ENCODE peak calls at places on chromosomes 16 and 17, in five cellular contexts. One of them, this sample, is unnamed.

GRCh38 chr16:6081320-6081976 is 983.9 kb upstream of the EEF2KMT start:
- ATAC-seq in left cardiac atrium: no peak
- ATAC-seq in stimulated activated effector memory CD8-positive, alpha-beta T cell treated with anti-CD3 and anti-CD28 coated beads, Interleukin-12 subunit alpha, Interleukin-12 subunit beta, amount 100 ng/mL, for 72 hours: no peak
- ATAC-seq in RWPE2: no peak
- ATAC-seq in activated CD8-positive, alpha-beta memory T cell treated with anti-CD3 and anti-CD28 coated beads, Interleukin-2, amount 10 ng/mL, durations not matched to agents 7 days and 5 days: no peak
- ATAC-seq in this sample: no peak

GRCh38 chr16:27340654-27341053 is 26.9 kb downstream of the IL4R start:
- ATAC-seq in left cardiac atrium: peak
- ATAC-seq in stimulated activated effector memory CD8-positive, alpha-beta T cell treated with anti-CD3 and anti-CD28 coated beads, Interleukin-12 subunit alpha, Interleukin-12 subunit beta, amount 100 ng/mL, for 72 hours: no peak
- ATAC-seq in RWPE2: no peak
- ATAC-seq in activated CD8-positive, alpha-beta memory T cell treated with anti-CD3 and anti-CD28 coated beads, Interleukin-2, amount 10 ng/mL, durations not matched to agents 7 days and 5 days: no peak
- ATAC-seq in this sample: no peak

GRCh38 chr17:20063665-20064648 is 54.8 kb downstream of the SPECC1 start:
- ATAC-seq in left cardiac atrium: peak
- ATAC-seq in stimulated activated effector memory CD8-positive, alpha-beta T cell treated with anti-CD3 and anti-CD28 coated beads, Interleukin-12 subunit alpha, Interleukin-12 subunit beta, amount 100 ng/mL, for 72 hours: peak
- ATAC-seq in RWPE2: peak
- ATAC-seq in activated CD8-positive, alpha-beta memory T cell treated with anti-CD3 and anti-CD28 coated beads, Interleukin-2, amount 10 ng/mL, durations not matched to agents 7 days and 5 days: peak
- ATAC-seq in this sample: peak

GRCh38 chr17:35214631-35215273 is 20.6 kb upstream of the SLC35G3 start:
- ATAC-seq in left cardiac atrium: no peak
- ATAC-seq in stimulated activated effector memory CD8-positive, alpha-beta T cell treated with anti-CD3 and anti-CD28 coated beads, Interleukin-12 subunit alpha, Interleukin-12 subunit beta, amount 100 ng/mL, for 72 hours: peak
- ATAC-seq in RWPE2: no peak
- ATAC-seq in activated CD8-positive, alpha-beta memory T cell treated with anti-CD3 and anti-CD28 coated beads, Interleukin-2, amount 10 ng/mL, durations not matched to agents 7 days and 5 days: peak
- ATAC-seq in this sample: no peak

GRCh38 chr17:35789044-35789443 is 6.4 kb downstream of the MMP28 start:
- ATAC-seq in left cardiac atrium: peak
- ATAC-seq in stimulated activated effector memory CD8-positive, alpha-beta T cell treated with anti-CD3 and anti-CD28 coated beads, Interleukin-12 subunit alpha, Interleukin-12 subunit beta, amount 100 ng/mL, for 72 hours: no peak
- ATAC-seq in RWPE2: peak
- ATAC-seq in activated CD8-positive, alpha-beta memory T cell treated with anti-CD3 and anti-CD28 coated beads, Interleukin-2, amount 10 ng/mL, durations not matched to agents 7 days and 5 days: no peak
- ATAC-seq in this sample: peak

GRCh38 chr17:880871-881269 is 98.7 kb downstream of the NXN start:
- ATAC-seq in left cardiac atrium: no peak
- ATAC-seq in stimulated activated effector memory CD8-positive, alpha-beta T cell treated with anti-CD3 and anti-CD28 coated beads, Interleukin-12 subunit alpha, Interleukin-12 subunit beta, amount 100 ng/mL, for 72 hours: no peak
- ATAC-seq in RWPE2: no peak
- ATAC-seq in activated CD8-positive, alpha-beta memory T cell treated with anti-CD3 and anti-CD28 coated beads, Interleukin-2, amount 10 ng/mL, durations not matched to agents 7 days and 5 days: no peak
- ATAC-seq in this sample: no peak

GRCh38 chr16:28110479-28110878 is 47.0 kb upstream of the GSG1L start:
- ATAC-seq in left cardiac atrium: peak
- ATAC-seq in stimulated activated effector memory CD8-positive, alpha-beta T cell treated with anti-CD3 and anti-CD28 coated beads, Interleukin-12 subunit alpha, Interleukin-12 subunit beta, amount 100 ng/mL, for 72 hours: no peak
- ATAC-seq in RWPE2: no peak
- ATAC-seq in activated CD8-positive, alpha-beta memory T cell treated with anti-CD3 and anti-CD28 coated beads, Interleukin-2, amount 10 ng/mL, durations not matched to agents 7 days and 5 days: no peak
- ATAC-seq in this sample: no peak

GRCh38 chr16:74807052-74807646 is 32.5 kb upstream of the FA2H start:
- ATAC-seq in left cardiac atrium: no peak
- ATAC-seq in stimulated activated effector memory CD8-positive, alpha-beta T cell treated with anti-CD3 and anti-CD28 coated beads, Interleukin-12 subunit alpha, Interleukin-12 subunit beta, amount 100 ng/mL, for 72 hours: peak
- ATAC-seq in RWPE2: no peak
- ATAC-seq in activated CD8-positive, alpha-beta memory T cell treated with anti-CD3 and anti-CD28 coated beads, Interleukin-2, amount 10 ng/mL, durations not matched to agents 7 days and 5 days: no peak
- ATAC-seq in this sample: no peak

GRCh38 chr16:87584271-87584670 is 18.0 kb upstream of the JPH3 start:
- ATAC-seq in left cardiac atrium: no peak
- ATAC-seq in stimulated activated effector memory CD8-positive, alpha-beta T cell treated with anti-CD3 and anti-CD28 coated beads, Interleukin-12 subunit alpha, Interleukin-12 subunit beta, amount 100 ng/mL, for 72 hours: no peak
- ATAC-seq in RWPE2: no peak
- ATAC-seq in activated CD8-positive, alpha-beta memory T cell treated with anti-CD3 and anti-CD28 coated beads, Interleukin-2, amount 10 ng/mL, durations not matched to agents 7 days and 5 days: no peak
- ATAC-seq in this sample: no peak

GRCh38 chr16:30893082-30893743 is 664 bp downstream of the BCL7C start:
- ATAC-seq in left cardiac atrium: no peak
- ATAC-seq in stimulated activated effector memory CD8-positive, alpha-beta T cell treated with anti-CD3 and anti-CD28 coated beads, Interleukin-12 subunit alpha, Interleukin-12 subunit beta, amount 100 ng/mL, for 72 hours: peak
- ATAC-seq in RWPE2: no peak
- ATAC-seq in activated CD8-positive, alpha-beta memory T cell treated with anti-CD3 and anti-CD28 coated beads, Interleukin-2, amount 10 ng/mL, durations not matched to agents 7 days and 5 days: peak
- ATAC-seq in this sample: no peak

GRCh38 chr16:57976331-57976796 is 5.4 kb upstream of the CNGB1 start:
- ATAC-seq in left cardiac atrium: peak
- ATAC-seq in stimulated activated effector memory CD8-positive, alpha-beta T cell treated with anti-CD3 and anti-CD28 coated beads, Interleukin-12 subunit alpha, Interleukin-12 subunit beta, amount 100 ng/mL, for 72 hours: no peak
- ATAC-seq in RWPE2: peak
- ATAC-seq in activated CD8-positive, alpha-beta memory T cell treated with anti-CD3 and anti-CD28 coated beads, Interleukin-2, amount 10 ng/mL, durations not matched to agents 7 days and 5 days: no peak
- ATAC-seq in this sample: peak

GRCh38 chr16:49378238-49378637 is 4.6 kb downstream of the C16orf78 start:
- ATAC-seq in left cardiac atrium: no peak
- ATAC-seq in stimulated activated effector memory CD8-positive, alpha-beta T cell treated with anti-CD3 and anti-CD28 coated beads, Interleukin-12 subunit alpha, Interleukin-12 subunit beta, amount 100 ng/mL, for 72 hours: no peak
- ATAC-seq in RWPE2: no peak
- ATAC-seq in activated CD8-positive, alpha-beta memory T cell treated with anti-CD3 and anti-CD28 coated beads, Interleukin-2, amount 10 ng/mL, durations not matched to agents 7 days and 5 days: no peak
- ATAC-seq in this sample: no peak

GRCh38 chr16:89572478-89573205 is 2.9 kb upstream of the CPNE7 start:
- ATAC-seq in left cardiac atrium: no peak
- ATAC-seq in stimulated activated effector memory CD8-positive, alpha-beta T cell treated with anti-CD3 and anti-CD28 coated beads, Interleukin-12 subunit alpha, Interleukin-12 subunit beta, amount 100 ng/mL, for 72 hours: no peak
- ATAC-seq in RWPE2: no peak
- ATAC-seq in activated CD8-positive, alpha-beta memory T cell treated with anti-CD3 and anti-CD28 coated beads, Interleukin-2, amount 10 ng/mL, durations not matched to agents 7 days and 5 days: no peak
- ATAC-seq in this sample: no peak

GRCh38 chr17:82384051-82384729 is 12.6 kb downstream of the UTS2R start:
- ATAC-seq in left cardiac atrium: no peak
- ATAC-seq in stimulated activated effector memory CD8-positive, alpha-beta T cell treated with anti-CD3 and anti-CD28 coated beads, Interleukin-12 subunit alpha, Interleukin-12 subunit beta, amount 100 ng/mL, for 72 hours: no peak
- ATAC-seq in RWPE2: no peak
- ATAC-seq in activated CD8-positive, alpha-beta memory T cell treated with anti-CD3 and anti-CD28 coated beads, Interleukin-2, amount 10 ng/mL, durations not matched to agents 7 days and 5 days: no peak
- ATAC-seq in this sample: no peak

GRCh38 chr16:48105456-48105855 is 50.3 kb downstream of the ABCC12 start:
- ATAC-seq in left cardiac atrium: no peak
- ATAC-seq in stimulated activated effector memory CD8-positive, alpha-beta T cell treated with anti-CD3 and anti-CD28 coated beads, Interleukin-12 subunit alpha, Interleukin-12 subunit beta, amount 100 ng/mL, for 72 hours: no peak
- ATAC-seq in RWPE2: no peak
- ATAC-seq in activated CD8-positive, alpha-beta memory T cell treated with anti-CD3 and anti-CD28 coated beads, Interleukin-2, amount 10 ng/mL, durations not matched to agents 7 days and 5 days: no peak
- ATAC-seq in this sample: no peak

GRCh38 chr17:53516643-53517042 is 306.1 kb upstream of the KIF2B start:
- ATAC-seq in left cardiac atrium: no peak
- ATAC-seq in stimulated activated effector memory CD8-positive, alpha-beta T cell treated with anti-CD3 and anti-CD28 coated beads, Interleukin-12 subunit alpha, Interleukin-12 subunit beta, amount 100 ng/mL, for 72 hours: no peak
- ATAC-seq in RWPE2: peak
- ATAC-seq in activated CD8-positive, alpha-beta memory T cell treated with anti-CD3 and anti-CD28 coated beads, Interleukin-2, amount 10 ng/mL, durations not matched to agents 7 days and 5 days: no peak
- ATAC-seq in this sample: peak